ENCODE peak calls at places on chromosomes 12 and 14, in seven cellular contexts. L is fibroblast of the aortic adventitia, M is choroid plexus epithelial cell, O is ovary, J is kidney epithelial cell, C is mucosa of descending colon, N is epithelial cell of esophagus. U is an unnamed sample.

GRCh38 chr12:117377758-117378157 is 16.3 kb upstream of the NOS1 start:
- DNase-seq in L (no peak), M (no peak), O (no peak), J (no peak), C (peak), N (no peak), U (no peak)

GRCh38 chr12:68580911-68581310 is 29.8 kb upstream of the RAP1B start:
- DNase-seq in L (no peak), M (no peak), O (no peak), J (no peak), C (no peak), N (no peak), U (no peak)

GRCh38 chr14:83556065-83556464 is 1973.9 kb upstream of the FLRT2 start:
- DNase-seq in L (peak), M (peak), O (no peak), J (no peak), C (no peak), N (no peak), U (peak)

GRCh38 chr12:26401874-26402273 is 206.5 kb downstream of the SSPN start:
- DNase-seq in L (no peak), M (no peak), O (no peak), J (no peak), C (no peak), N (no peak), U (no peak)

GRCh38 chr12:57452937-57453509 is 2.1 kb upstream of the INHBE start:
- DNase-seq in L (peak), M (peak), O (peak), J (no peak), C (peak), N (peak), U (peak)

GRCh38 chr12:109836916-109837315 is 3.7 kb upstream of the TRPV4 start:
- DNase-seq in L (peak), M (no peak), O (no peak), J (no peak), C (no peak), N (peak), U (peak)

GRCh38 chr14:65723348-65723747 is 310.8 kb downstream of the FUT8 start:
- DNase-seq in L (no peak), M (no peak), O (no peak), J (no peak), C (no peak), N (no peak), U (no peak)

GRCh38 chr12:95742586-95742985 is 48.0 kb downstream of the NTN4 start:
- DNase-seq in L (no peak), M (no peak), O (no peak), J (no peak), C (no peak), N (peak), U (no peak)

GRCh38 chr14:68446243-68447040 is 346.4 kb downstream of the ZFP36L1 start:
- DNase-seq in L (no peak), M (no peak), O (no peak), J (no peak), C (no peak), N (no peak), U (no peak)

GRCh38 chr14:38105106-38105702 is 102.5 kb upstream of the SSTR1 start:
- DNase-seq in L (no peak), M (no peak), O (no peak), J (no peak), C (no peak), N (peak), U (no peak)

GRCh38 chr12:86193931-86194330 is 62.3 kb downstream of the MGAT4C start:
- DNase-seq in L (peak), M (peak), O (no peak), J (no peak), C (no peak), N (peak), U (peak)

GRCh38 chr12:121453022-121453360 is 53.1 kb downstream of the RNF34 start:
- DNase-seq in L (no peak), M (no peak), O (no peak), J (no peak), C (no peak), N (no peak), U (no peak)

GRCh38 chr14:63045234-63045611 is at the start of gene KCNH5:
- DNase-seq in L (peak), M (peak), O (no peak), J (no peak), C (no peak), N (peak), U (peak)

GRCh38 chr12:43976027-43976426 is 140.1 kb downstream of the TMEM117 start:
- DNase-seq in L (peak), M (no peak), O (no peak), J (no peak), C (no peak), N (peak), U (peak)

GRCh38 chr12:92080390-92081285 is 65.0 kb downstream of the BTG1 start:
- DNase-seq in L (peak), M (peak), O (no peak), J (peak), C (no peak), N (peak), U (peak)

GRCh38 chr14:33210304-33210703 is 271.6 kb downstream of the NPAS3 start:
- DNase-seq in L (peak), M (peak), O (no peak), J (no peak), C (peak), N (peak), U (peak)

GRCh38 chr12:30755395-30755762 is 628 bp upstream of the CAPRIN2 start:
- DNase-seq in L (no peak), M (no peak), O (no peak), J (no peak), C (no peak), N (no peak), U (no peak)

GRCh38 chr14:29222671-29223268 is 456.2 kb downstream of the FOXG1 start:
- DNase-seq in L (peak), M (peak), O (peak), J (no peak), C (no peak), N (peak), U (peak)

GRCh38 chr12:38099686-38100085 is 216.9 kb upstream of the ALG10B start:
- DNase-seq in L (no peak), M (no peak), O (no peak), J (no peak), C (no peak), N (no peak), U (no peak)

GRCh38 chr12:121579981-121580868 is 598 bp downstream of the KDM2B start:
- DNase-seq in L (peak), M (peak), O (peak), J (no peak), C (peak), N (peak), U (peak)

GRCh38 chr14:64817631-64818030 is 62.1 kb downstream of the SPTB start:
- DNase-seq in L (no peak), M (no peak), O (no peak), J (no peak), C (no peak), N (no peak), U (no peak)

GRCh38 chr14:99575043-99576023 is 28.7 kb downstream of the CCDC85C start:
- DNase-seq in L (peak), M (no peak), O (peak), J (peak), C (peak), N (peak), U (no peak)

GRCh38 chr12:82326905-82327503 is 31.2 kb downstream of the CCDC59 start:
- DNase-seq in L (peak), M (peak), O (no peak), J (peak), C (no peak), N (peak), U (peak)

GRCh38 chr14:105180598-105181528 is at the start of gene NUDT14:
- DNase-seq in L (peak), M (peak), O (peak), J (no peak), C (peak), N (peak), U (no peak)

GRCh38 chr14:58663494-58664111 is 25.8 kb downstream of the DACT1 start:
- DNase-seq in L (peak), M (peak), O (no peak), J (peak), C (peak), N (peak), U (peak)

GRCh38 chr12:32305163-32305562 is 94.2 kb upstream of the FGD4 start:
- DNase-seq in L (peak), M (peak), O (no peak), J (no peak), C (peak), N (peak), U (peak)

GRCh38 chr12:119589634-119590033 is 3.9 kb upstream of the TMEM233 start:
- DNase-seq in L (peak), M (no peak), O (no peak), J (no peak), C (no peak), N (no peak), U (no peak)

GRCh38 chr12:39451977-39452376 is 9.1 kb upstream of the KIF21A start:
- DNase-seq in L (no peak), M (no peak), O (no peak), J (no peak), C (no peak), N (peak), U (no peak)

GRCh38 chr12:76445469-76445868 is 97.3 kb upstream of the BBS10 start:
- DNase-seq in L (peak), M (no peak), O (no peak), J (no peak), C (no peak), N (no peak), U (peak)

GRCh38 chr12:33439587-33440011 is at the start of gene SYT10:
- DNase-seq in L (no peak), M (no peak), O (no peak), J (no peak), C (no peak), N (peak), U (no peak)

GRCh38 chr14:57512221-57512620 is 18.6 kb upstream of the CCDC198 start:
- DNase-seq in L (no peak), M (no peak), O (no peak), J (no peak), C (no peak), N (no peak), U (peak)

DNA sequence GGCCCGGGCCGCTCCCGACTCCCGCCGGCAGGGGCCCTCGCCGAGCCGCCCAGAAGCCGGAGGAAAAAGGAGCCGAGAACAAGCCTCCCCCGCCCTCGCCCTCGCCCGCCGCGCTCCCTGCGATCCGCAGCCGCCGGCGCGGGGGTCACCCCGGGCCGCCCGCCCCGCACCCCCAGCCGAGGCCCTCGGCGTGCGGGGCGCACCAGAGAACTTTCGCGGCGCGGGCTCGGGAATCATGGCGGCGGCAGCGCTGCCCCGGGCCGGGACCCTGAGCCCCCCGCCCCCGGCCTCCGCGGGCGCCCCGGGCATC is 519 bp downstream of the CDK2AP1 start:
- DNase-seq in L (peak), M (peak), O (peak), J (no peak), C (peak), N (peak), U (peak)
- TF ChIP-seq CTCF in L (peak), M (peak), O (peak), J (peak), C (peak), N (peak), U (no peak)

DNA sequence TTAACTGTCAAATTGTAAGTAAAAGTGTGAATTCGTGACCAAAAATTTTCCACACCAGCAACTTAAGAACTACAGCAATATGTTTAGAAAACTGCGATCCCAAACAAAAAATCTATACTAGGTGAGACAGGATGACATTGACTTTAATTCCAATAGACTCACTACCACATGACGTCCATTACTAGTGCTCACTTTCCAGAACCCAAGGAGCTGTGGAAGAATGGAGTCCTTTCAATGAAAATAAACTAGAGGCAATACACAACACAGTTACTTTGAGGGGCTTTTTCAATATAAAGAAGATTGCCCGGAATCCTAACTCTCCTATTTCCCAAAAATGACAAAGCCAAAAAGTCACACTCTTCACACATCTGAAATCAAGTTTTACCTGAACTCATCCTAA is 1.4 kb downstream of the EPS8 start:
- DNase-seq in L (no peak), M (peak), O (no peak), J (no peak), C (no peak), N (no peak), U (no peak)
- H3K4me3 ChIP-seq in L (peak), M (peak), O (peak), J (peak), C (no peak), N (peak), U (peak)

GRCh38 chr14:36524874-36525745 is 5.1 kb upstream of the NKX2-1 start:
- DNase-seq in L (no peak), M (no peak), O (no peak), J (no peak), C (peak), N (peak), U (peak)
- TF ChIP-seq CTCF in L (peak), M (peak), O (no peak), J (peak), C (peak), N (peak), U (peak)

GRCh38 chr14:53949201-53949600 is 7.4 kb downstream of the BMP4 start:
- DNase-seq in L (no peak), M (no peak), O (no peak), J (no peak), C (no peak), N (no peak), U (no peak)
- H3K4me3 ChIP-seq in L (no peak), M (no peak), O (no peak), J (no peak), C (no peak), N (no peak), U (no peak)

GRCh38 chr14:101620821-101621785 is 59.8 kb downstream of the DIO3 start:
- DNase-seq in L (no peak), M (no peak), O (no peak), J (no peak), C (no peak), N (no peak), U (no peak)
- TF ChIP-seq CTCF in L (no peak), M (no peak), O (no peak), J (no peak), C (no peak), N (no peak), U (no peak)